ENCODE peak calls at places on chromosomes 13 and 19, in ten cellular contexts. U, C, S, A, Z, L, Q, B, E and J are unnamed samples.
A peak's percentile ranks its signal among the peaks of the same experiment; 100 is the strongest.

GRCh38 chr19:48329167-48329891 is 4.0 kb downstream of the EMP3 start:
- DNase-seq in Z (peak; percentile 73), E (no peak), Q (peak; percentile 65), L (peak; percentile 37), B (peak; percentile 93), A (peak; percentile 49), U (no peak), C (no peak), S (no peak), J (no peak)

GRCh38 chr13:98445340-98446233 is 131.3 kb downstream of the STK24 start:
- DNase-seq in Z (peak; percentile 66), S (no peak), Q (peak; percentile 33), C (peak; percentile 96), U (peak; percentile 93), B (peak; percentile 79), E (peak; percentile 34), A (peak; percentile 80), L (peak; percentile 82), J (no peak)

GRCh38 chr19:463483-464130 is 2.8 kb upstream of the SHC2 start:
- DNase-seq in C (no peak), Z (no peak), L (no peak), E (no peak), U (no peak), S (no peak), A (no peak), Q (no peak), B (no peak), J (no peak)

GRCh38 chr13:44921931-44922758 is 67.1 kb downstream of the NUFIP1 start:
- DNase-seq in U (no peak), Q (peak; percentile 99), L (no peak), Z (peak; percentile 95), S (peak; percentile 90), C (no peak), B (no peak), E (peak; percentile 89), A (peak; percentile 31), J (peak; percentile 88)

GRCh38 chr13:62014299-62014698 is 598.6 kb upstream of the PCDH20 start:
- DNase-seq in U (no peak), E (no peak), B (peak; percentile 30), L (no peak), S (no peak), A (no peak), C (no peak), Z (peak; percentile 25), Q (peak; percentile 2), J (no peak)

GRCh38 chr19:1131718-1132552 is 28.1 kb downstream of the GPX4 start:
- DNase-seq in S (peak; percentile 71), A (peak; percentile 93), Z (peak; percentile 96), U (peak; percentile 99), Q (peak; percentile 93), L (peak; percentile 40), B (peak; percentile 88), E (peak; percentile 70), C (peak; percentile 97), J (peak; percentile 60)

GRCh38 chr13:20127563-20128458 is 33.0 kb downstream of the GJA3 start:
- DNase-seq in S (no peak), U (peak; percentile 82), L (no peak), Q (peak; percentile 66), E (no peak), Z (peak; percentile 38), A (peak; percentile 77), C (peak; percentile 92), B (peak; percentile 87), J (no peak)

GRCh38 chr13:112839347-112840105 is 129.5 kb upstream of the MCF2L start:
- DNase-seq in B (no peak), S (peak; percentile 83), A (no peak), U (peak; percentile 30), C (peak; percentile 34), Q (peak; percentile 46), L (no peak), Z (no peak), E (peak; percentile 25), J (no peak)

GRCh38 chr19:4390017-4390861 is 10.1 kb downstream of the SH3GL1 start:
- DNase-seq in Q (peak; percentile 61), C (no peak), L (no peak), E (no peak), B (no peak), A (peak; percentile 30), U (peak; percentile 82), Z (no peak), S (no peak), J (no peak)

GRCh38 chr19:17873661-17874422 is 2.1 kb downstream of the SLC5A5 start:
- DNase-seq in L (peak; percentile 98), B (peak; percentile 39), A (peak; percentile 53), C (no peak), Q (no peak), S (no peak), U (peak; percentile 84), Z (peak; percentile 60), E (no peak), J (no peak)

GRCh38 chr19:31160346-31160926 is 188.8 kb downstream of the TSHZ3 start:
- DNase-seq in U (no peak), C (no peak), E (peak; percentile 30), A (no peak), L (no peak), Z (no peak), Q (peak; percentile 65), B (no peak), S (no peak), J (no peak)

GRCh38 chr13:32086366-32086765 is 54.8 kb downstream of the FRY start:
- DNase-seq in U (no peak), L (no peak), B (no peak), Q (peak; percentile 20), S (peak; percentile 10), Z (no peak), C (no peak), A (no peak), E (no peak), J (no peak)

GRCh38 chr13:80742027-80742426 is 401.1 kb upstream of the SPRY2 start:
- DNase-seq in Z (peak; percentile 39), B (no peak), Q (no peak), U (no peak), S (no peak), E (no peak), A (no peak), C (no peak), L (no peak), J (no peak)

GRCh38 chr19:10191347-10191746 is 3.4 kb downstream of the DNMT1 start:
- DNase-seq in U (no peak), Q (peak; percentile 91), E (peak; percentile 36), A (no peak), B (peak; percentile 41), L (no peak), Z (no peak), S (peak; percentile 69), C (no peak), J (no peak)

GRCh38 chr19:31314156-31314555 is 35.1 kb downstream of the TSHZ3 start:
- DNase-seq in Q (no peak), A (no peak), S (no peak), U (no peak), L (no peak), E (no peak), B (no peak), C (no peak), Z (no peak), J (no peak)

GRCh38 chr19:2048959-2049740 is 1.9 kb downstream of the MKNK2 start:
- DNase-seq in Q (no peak), E (no peak), A (no peak), Z (no peak), C (no peak), U (peak; percentile 86), B (no peak), S (no peak), L (no peak), J (no peak)

GRCh38 chr13:51636349-51636890 is 52.2 kb downstream of the WDFY2 start:
- DNase-seq in L (no peak), Z (no peak), E (no peak), U (no peak), B (no peak), S (no peak), C (no peak), Q (no peak), A (no peak), J (no peak)

GRCh38 chr19:788821-789472 is 8.3 kb upstream of the PTBP1 start:
- DNase-seq in A (no peak), Z (peak; percentile 42), B (no peak), C (peak; percentile 92), L (peak; percentile 38), Q (no peak), U (no peak), E (no peak), S (no peak), J (no peak)

GRCh38 chr13:49624207-49624606 is 4.1 kb upstream of the ARL11 start:
- DNase-seq in Q (no peak), U (no peak), E (no peak), A (no peak), Z (no peak), C (no peak), L (no peak), S (no peak), B (no peak), J (no peak)

GRCh38 chr19:43735957-43736356 is 18.8 kb downstream of the SMG9 start:
- DNase-seq in C (no peak), Q (peak; percentile 41), U (no peak), E (peak; percentile 38), A (no peak), Z (no peak), S (no peak), L (no peak), B (no peak), J (peak; percentile 48)
- TF ChIP-seq CTCF in C (no peak), Q (no peak), U (no peak), E (no peak), A (no peak), Z (no peak), S (no peak), L (no peak), B (no peak), J (no peak)

GRCh38 chr13:106700007-106700950 is 132.3 kb upstream of the ARGLU1 start:
- DNase-seq in A (no peak), S (no peak), B (no peak), Q (no peak), L (no peak), Z (no peak), E (no peak), U (no peak), C (no peak), J (no peak)
- H3K4me3 ChIP-seq in A (no peak overlapping the region), S (no peak overlapping the region), B (no peak overlapping the region), Q (no peak overlapping the region), L (no peak overlapping the region), Z (no peak overlapping the region), E (no peak overlapping the region), U (no peak overlapping the region), C (no peak overlapping the region), J (no peak overlapping the region)

GRCh38 chr13:81927347-81927746 is 1586.4 kb upstream of the SPRY2 start:
- DNase-seq in A (no peak), C (no peak), B (no peak), S (no peak), L (no peak), U (no peak), Z (peak; percentile 23), E (no peak), Q (no peak), J (no peak)

GRCh38 chr13:81929988-81930387 is 1589.1 kb upstream of the SPRY2 start:
- DNase-seq in E (no peak), Z (peak; percentile 47), C (no peak), U (no peak), B (peak; percentile 36), L (no peak), S (no peak), Q (peak; percentile 6), A (no peak), J (peak; percentile 24)
- TF ChIP-seq CTCF in E (peak; percentile 63), Z (peak; percentile 67), C (no peak), U (no peak), B (peak; percentile 43), L (no peak), S (peak; percentile 19), Q (peak; percentile 35), A (no peak), J (peak; percentile 71)

GRCh38 chr13:76307157-76307556 is 579.0 kb downstream of the KCTD12 start:
- DNase-seq in L (no peak), S (no peak), A (no peak), Q (peak; percentile 70), Z (no peak), E (peak; percentile 65), C (no peak), U (no peak), B (no peak), J (peak; percentile 54)
- H3K4me3 ChIP-seq in L (no peak overlapping the region), S (no peak overlapping the region), A (no peak overlapping the region), Q (no peak overlapping the region), Z (no peak overlapping the region), E (no peak overlapping the region), C (no peak overlapping the region), U (no peak overlapping the region), B (no peak overlapping the region), J (no peak overlapping the region)